ENCODE peak calls at places on chromosomes 5 and 9, in six cellular contexts. G, B, E, Z, H and J are unnamed samples.

GRCh38 chr9:97807681-97808080 is 45.3 kb upstream of the FOXE1 start:
- DNase-seq in H (no peak), G (no peak), E (peak), Z (no peak), B (no peak), J (no peak)

GRCh38 chr5:5079871-5080270 is 60.3 kb upstream of the ADAMTS16 start:
- DNase-seq in B (no peak), Z (no peak), E (no peak), H (no peak), G (no peak), J (no peak)

GRCh38 chr9:136255896-136256890 is 10.6 kb upstream of the QSOX2 start:
- DNase-seq in E (no peak), G (no peak), H (no peak), Z (no peak), B (no peak), J (no peak)

GRCh38 chr9:20015427-20015931 is 226.6 kb upstream of the SLC24A2 start:
- DNase-seq in B (no peak), H (no peak), Z (no peak), E (no peak), G (no peak), J (no peak)

GRCh38 chr5:174610968-174611367 is 113.4 kb upstream of the MSX2 start:
- DNase-seq in H (no peak), Z (no peak), E (no peak), G (no peak), B (peak), J (no peak)

GRCh38 chr5:41649659-41650058 is 139.3 kb upstream of the PLCXD3 start:
- DNase-seq in Z (peak), B (no peak), H (no peak), G (no peak), E (no peak), J (no peak)

GRCh38 chr9:137804908-137805356 is 72.7 kb upstream of the CACNA1B start:
- DNase-seq in Z (no peak), G (no peak), H (no peak), E (no peak), B (no peak), J (no peak)

GRCh38 chr5:137696481-137696880 is 39.4 kb downstream of the KLHL3 start:
- DNase-seq in Z (no peak), B (no peak), G (no peak), E (no peak), H (no peak), J (no peak)

GRCh38 chr5:94544031-94544650 is 74.3 kb downstream of the KIAA0825 start:
- DNase-seq in Z (no peak), B (no peak), H (no peak), E (no peak), G (no peak), J (no peak)

DNA sequence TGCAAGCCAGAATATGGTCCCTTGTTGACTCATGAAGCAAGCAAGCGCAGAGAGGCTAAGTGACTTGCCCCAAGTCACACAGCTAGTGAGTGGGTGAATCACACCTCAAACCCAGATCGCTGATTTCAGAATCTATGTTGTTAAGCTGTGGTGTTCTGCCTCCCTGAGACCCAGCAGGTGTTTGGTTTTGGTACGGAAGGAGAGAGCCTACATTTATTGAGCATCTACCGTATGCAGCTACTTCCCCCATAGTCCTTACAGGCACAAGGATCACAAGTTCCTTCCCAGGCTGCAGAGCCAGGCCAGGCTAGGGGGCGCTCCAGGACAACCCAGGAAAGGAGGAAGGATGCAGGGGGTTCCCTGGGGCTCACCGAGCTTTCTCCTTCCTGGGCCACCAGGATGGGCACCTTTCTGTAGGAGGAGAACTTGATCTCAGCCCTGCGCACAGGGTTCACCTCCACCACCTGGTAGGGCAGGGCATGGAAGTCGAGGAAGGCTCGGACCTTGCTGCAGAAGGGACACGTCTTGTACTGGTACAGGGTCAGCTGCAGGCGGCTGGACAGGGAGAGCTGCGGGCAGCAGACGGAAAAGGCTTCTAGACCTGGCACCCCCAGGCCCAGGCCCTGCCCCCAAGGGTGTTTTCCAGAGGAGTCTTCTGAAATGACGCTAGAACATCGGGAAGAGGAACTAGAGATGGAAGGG is 2.5 kb downstream of the PTGES2 start:
- DNase-seq in H (peak), E (peak), G (no peak), B (peak), Z (no peak), J (peak)
- TF ChIP-seq CTCF in H (peak), E (peak), G (peak), B (no peak), Z (peak), J (peak)

DNA sequence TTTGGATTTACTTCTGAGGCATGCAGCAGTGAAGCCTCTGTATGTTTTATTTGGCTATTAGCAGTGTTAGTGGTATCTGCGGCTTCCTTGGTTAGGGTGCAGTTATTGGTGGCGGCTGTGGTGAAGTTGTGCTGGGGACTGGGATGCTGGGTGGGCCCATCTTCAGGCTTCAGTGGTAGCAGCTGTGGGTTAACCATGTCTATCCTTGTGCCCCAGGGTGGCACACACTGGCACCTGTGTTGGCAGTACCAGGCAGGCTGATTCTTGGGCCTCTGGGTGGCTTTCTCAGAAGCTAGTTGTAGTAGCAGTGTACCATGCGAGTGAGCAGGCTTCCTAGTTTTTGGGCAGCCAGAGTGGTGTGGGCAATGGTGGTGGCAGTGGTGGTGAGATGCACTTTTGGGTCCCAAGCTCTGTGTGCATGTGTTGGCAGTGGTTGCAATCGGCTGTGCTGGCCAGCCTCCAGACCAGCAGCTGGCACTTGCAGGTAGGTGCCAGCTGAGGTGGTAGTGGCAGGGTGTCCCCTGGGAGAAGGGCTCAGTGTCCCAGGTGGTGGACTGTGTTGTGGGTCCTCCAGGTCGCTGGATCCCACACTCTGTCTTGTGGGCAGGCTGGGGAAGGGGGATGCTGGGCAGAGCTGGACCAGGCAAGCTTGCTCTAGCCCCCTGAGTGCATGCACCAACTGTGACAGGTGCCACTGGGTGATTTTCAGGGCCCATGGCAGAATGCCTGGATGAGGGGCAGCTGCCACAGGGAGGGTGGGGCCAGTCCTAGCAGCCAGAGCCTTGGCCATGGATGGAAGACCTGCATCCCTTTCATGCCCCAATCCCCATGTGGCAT is 13.6 kb downstream of the AHRR start:
- DNase-seq in E (no peak), H (no peak), G (no peak), Z (no peak), B (no peak), J (no peak)
- TF ChIP-seq CTCF in E (no peak), H (no peak), G (no peak), Z (no peak), B (no peak), J (no peak)

GRCh38 chr5:101067415-101067814 is 164.3 kb upstream of the ST8SIA4 start:
- DNase-seq in E (no peak), B (no peak), Z (no peak), H (no peak), G (no peak), J (no peak)
- TF ChIP-seq CTCF in E (no peak), B (no peak), Z (no peak), H (no peak), G (no peak), J (no peak)

GRCh38 chr9:80602291-80602690 is 1030.5 kb downstream of the TLE4 start:
- DNase-seq in G (no peak), B (no peak), H (no peak), E (no peak), Z (no peak), J (no peak)

GRCh38 chr9:80605793-80606192 is 1034.0 kb downstream of the TLE4 start:
- DNase-seq in G (no peak), B (no peak), E (no peak), Z (no peak), H (no peak), J (no peak)

DNA sequence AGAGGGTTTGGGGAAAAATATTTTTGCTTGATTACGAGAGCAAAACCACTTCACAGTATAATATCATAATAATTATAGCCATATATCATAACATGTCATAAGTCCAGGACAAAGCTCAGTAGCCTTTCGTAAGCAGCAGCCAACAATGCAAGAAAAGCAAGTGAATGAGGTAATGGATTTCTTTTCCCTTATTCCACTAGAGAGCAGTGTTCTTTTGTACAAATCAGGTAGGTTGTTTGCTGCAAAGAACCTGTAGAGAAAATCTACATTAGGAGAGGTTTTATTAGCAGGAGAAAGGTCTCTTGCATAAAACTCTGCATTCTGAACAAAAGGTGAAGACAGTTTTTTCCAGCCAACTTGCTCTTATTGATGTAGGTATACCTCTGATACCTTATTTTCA is 1033.4 kb downstream of the TLE4 start:
- DNase-seq in H (no peak), B (no peak), Z (no peak), G (no peak), E (no peak), J (no peak)
- TF ChIP-seq CTCF in H (peak), B (no peak), Z (peak), G (peak), E (peak), J (peak)

GRCh38 chr5:82205005-82205404 is 73.1 kb downstream of the RPS23 start:
- DNase-seq in B (no peak), G (no peak), H (no peak), Z (no peak), E (no peak), J (no peak)
- TF ChIP-seq CTCF in B (no peak), G (no peak), H (no peak), Z (no peak), E (no peak), J (no peak)

DNA sequence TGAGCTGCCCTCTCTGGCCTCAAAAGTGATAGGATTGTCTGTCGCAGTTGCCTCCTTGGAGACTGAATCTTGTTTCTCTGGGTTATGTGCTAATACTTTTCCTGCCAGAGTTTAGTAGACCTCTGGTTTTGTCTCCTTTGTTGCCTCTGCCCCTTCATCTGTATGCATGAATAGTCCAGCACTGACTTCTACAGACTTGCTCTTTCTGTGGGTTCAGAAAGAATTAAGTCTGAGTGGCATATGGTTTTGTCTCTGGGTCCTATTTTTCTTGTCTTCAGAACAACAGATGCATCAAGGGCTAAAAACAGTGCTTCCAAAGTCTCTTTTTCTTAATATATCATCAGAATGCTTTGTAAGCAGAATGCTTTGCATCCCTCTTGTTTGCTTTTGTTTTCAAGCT is 131.6 kb downstream of the UNC13B start:
- DNase-seq in Z (no peak), E (no peak), H (no peak), B (no peak), G (no peak), J (no peak)
- TF ChIP-seq CTCF in Z (no peak), E (no peak), H (no peak), B (no peak), G (no peak), J (no peak)

GRCh38 chr5:142316681-142317080 is 8.1 kb downstream of the SPRY4 start:
- DNase-seq in H (no peak), Z (no peak), G (no peak), E (no peak), B (no peak), J (no peak)

GRCh38 chr5:142317173-142317572 is 7.6 kb downstream of the SPRY4 start:
- DNase-seq in B (no peak), H (no peak), Z (no peak), E (no peak), G (no peak), J (no peak)

GRCh38 chr5:142319105-142319504 is 5.7 kb downstream of the SPRY4 start:
- DNase-seq in Z (no peak), B (no peak), G (no peak), H (no peak), E (no peak), J (no peak)

GRCh38 chr5:142316051-142316450 is 8.8 kb downstream of the SPRY4 start:
- DNase-seq in Z (no peak), G (no peak), E (no peak), B (no peak), H (no peak), J (no peak)

DNA sequence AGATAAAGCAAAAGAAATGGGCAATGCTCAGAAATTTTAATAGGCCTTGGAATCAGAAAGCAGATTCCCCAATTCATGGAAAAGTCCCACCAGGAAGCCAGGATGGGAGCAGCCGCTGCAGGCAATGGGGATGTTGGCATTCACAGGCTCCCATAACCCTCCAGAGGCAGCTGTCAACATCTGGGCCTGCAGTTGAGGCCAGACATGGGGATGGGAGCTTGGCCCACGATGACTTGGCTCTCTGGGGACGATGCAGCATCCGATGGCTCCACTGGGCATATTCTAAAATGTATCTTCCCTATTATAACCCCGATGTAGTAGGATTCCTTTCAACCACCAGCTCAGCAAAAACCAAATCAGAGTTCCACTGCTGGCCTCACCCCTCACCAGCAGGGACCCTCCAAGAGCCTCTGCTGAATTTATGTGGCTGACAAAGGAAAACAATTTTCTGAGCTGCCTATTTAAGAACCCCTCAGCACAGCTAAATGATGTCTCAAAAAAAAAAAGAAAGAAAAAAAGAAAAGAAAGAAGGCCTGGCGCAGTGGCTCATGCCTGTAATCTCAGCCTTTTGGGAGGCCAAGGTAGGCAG is 7.1 kb downstream of the SPRY4 start:
- DNase-seq in B (no peak), G (no peak), H (no peak), E (no peak), Z (no peak), J (no peak)
- TF ChIP-seq CTCF in B (no peak), G (no peak), H (no peak), E (no peak), Z (peak), J (no peak)

GRCh38 chr9:129281506-129282145 is 103.6 kb upstream of the IER5L start:
- DNase-seq in Z (no peak), B (no peak), G (no peak), E (no peak), H (peak), J (no peak)

GRCh38 chr9:129283290-129283691 is 105.2 kb upstream of the IER5L start:
- DNase-seq in B (no peak), H (peak), G (no peak), Z (no peak), E (no peak), J (no peak)

GRCh38 chr9:129282308-129283211 is 104.5 kb upstream of the IER5L start:
- DNase-seq in H (peak), B (no peak), G (no peak), Z (no peak), E (no peak), J (peak)

GRCh38 chr9:129278391-129279237 is 100.6 kb upstream of the IER5L start:
- DNase-seq in B (peak), E (peak), Z (no peak), G (no peak), H (peak), J (no peak)

DNA sequence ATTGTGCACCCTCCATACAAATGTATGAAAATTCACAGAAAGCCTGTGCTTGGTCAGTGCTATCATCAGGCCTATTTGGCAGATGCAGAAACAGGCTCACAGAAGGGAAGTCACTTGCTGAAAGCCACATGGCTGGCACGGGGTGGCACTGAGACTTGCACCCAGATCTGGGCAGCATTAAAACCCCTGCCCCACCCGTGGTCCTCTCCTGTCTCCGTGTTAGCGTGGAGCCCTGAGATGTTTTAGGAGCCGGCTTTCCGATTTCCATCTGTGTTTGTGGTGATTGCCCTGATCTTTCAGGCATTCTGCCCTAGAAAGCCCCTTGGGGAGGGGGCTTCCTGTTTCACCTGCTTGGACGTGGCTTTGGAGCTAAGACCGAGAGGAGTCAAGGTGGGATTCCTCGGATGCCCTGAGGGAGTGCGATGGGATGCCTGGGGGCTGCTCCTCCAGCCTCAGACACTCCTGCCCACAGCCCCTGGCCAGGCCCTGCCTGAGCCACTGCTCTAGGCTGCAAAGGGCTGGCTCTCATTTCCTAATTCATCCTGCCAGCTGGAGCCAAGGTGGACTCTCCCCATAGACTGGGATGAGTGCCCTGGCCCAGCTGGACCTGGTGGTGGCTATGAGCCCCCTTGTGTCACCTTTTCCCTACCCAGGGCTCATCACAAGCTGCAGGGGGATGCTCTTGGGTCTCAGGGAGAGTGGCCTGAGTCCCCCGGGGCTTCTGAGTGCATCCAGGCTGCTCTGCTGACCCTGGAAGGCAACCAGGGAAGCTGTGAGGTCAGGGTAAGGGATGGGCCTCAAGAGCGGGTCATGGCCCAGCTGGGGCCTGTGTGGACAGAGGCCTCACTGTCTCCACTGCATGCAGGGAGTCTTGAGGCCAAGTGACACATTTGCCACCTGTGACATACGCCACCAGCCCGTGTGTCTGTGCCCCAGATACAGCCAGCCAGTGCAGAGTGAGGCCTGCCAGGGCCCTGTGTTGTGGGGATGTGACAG is 102.5 kb upstream of the IER5L start:
- DNase-seq in H (peak), E (no peak), Z (no peak), B (no peak), G (no peak), J (no peak)
- TF ChIP-seq CTCF in H (no peak), E (no peak), Z (no peak), B (no peak), G (no peak), J (no peak)

DNA sequence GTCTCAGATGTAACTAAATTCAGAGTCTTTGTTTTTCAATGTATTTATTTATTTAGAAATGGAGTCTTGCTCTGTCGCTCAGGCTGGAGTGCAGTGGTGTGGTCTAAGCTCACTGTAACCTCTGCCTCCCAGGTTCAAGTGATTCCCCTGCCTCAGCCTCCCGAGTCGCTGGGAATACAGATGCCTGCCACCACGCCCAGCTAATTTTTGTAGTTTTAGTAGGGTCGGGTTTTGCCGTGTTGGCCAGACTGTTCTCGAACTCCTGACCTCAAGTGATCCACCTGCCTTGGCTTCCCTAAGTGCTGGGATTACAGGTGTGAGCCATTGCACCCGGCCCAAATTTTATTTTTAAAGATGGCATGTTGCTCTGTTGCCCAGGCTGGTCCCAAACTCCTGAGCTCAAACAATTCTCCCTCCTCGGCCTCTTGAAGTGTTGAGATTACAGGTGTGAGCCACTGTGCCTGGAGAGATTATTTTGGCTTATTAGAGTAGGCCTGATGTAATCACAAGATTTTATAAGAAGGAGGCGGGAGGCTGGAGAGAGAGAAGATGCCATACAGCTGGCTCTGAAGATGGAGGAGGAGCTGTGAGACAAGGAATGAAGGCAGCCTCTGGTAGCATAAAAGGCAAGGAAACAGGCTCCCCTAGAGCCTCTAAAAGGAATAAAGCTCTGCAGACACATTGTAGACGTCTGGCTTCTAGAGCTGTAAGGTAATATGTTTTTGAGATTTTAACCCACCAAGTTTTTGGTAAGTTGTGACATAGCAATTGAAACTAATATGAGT is 12.9 kb upstream of the KLF9 start:
- DNase-seq in E (no peak), Z (no peak), B (no peak), H (no peak), G (no peak), J (no peak)
- TF ChIP-seq CTCF in E (no peak), Z (no peak), B (no peak), H (peak), G (no peak), J (no peak)